ENCODE peak calls at places on chromosomes 7 and 10, in eight cellular contexts. K is A549, U is pancreas, G is fibroblast of lung, L is mucosa of descending colon, J is mammary epithelial cell, M is cardiac fibroblast, X is breast epithelium. Z is an unnamed sample.

GRCh38 chr7:100914879-100915442 is 19.3 kb upstream of the ACHE start:
- DNase-seq in K (no peak), U (no peak), G (no peak), L (no peak), J (peak), M (no peak), X (no peak), Z (no peak)

GRCh38 chr7:43791-44540 is 148.4 kb upstream of the FAM20C start:
- DNase-seq in K (no peak), U (no peak), G (no peak), L (no peak), J (no peak), M (no peak), X (peak), Z (no peak)

GRCh38 chr10:50403074-50403473 is 151.8 kb upstream of the ASAH2 start:
- DNase-seq in K (no peak), U (no peak), G (no peak), L (no peak), J (no peak), M (no peak), X (no peak), Z (no peak)

GRCh38 chr7:131521651-131522163 is 34.7 kb downstream of the PODXL start:
- DNase-seq in K (no peak), U (peak), G (peak), L (peak), J (no peak), M (no peak), X (no peak), Z (no peak)

GRCh38 chr7:51467384-51468017 is 150.9 kb upstream of the COBL start:
- DNase-seq in K (no peak), U (no peak), G (no peak), L (no peak), J (no peak), M (no peak), X (no peak), Z (no peak)

GRCh38 chr7:158344706-158345300 is 242.8 kb downstream of the PTPRN2 start:
- DNase-seq in K (no peak), U (no peak), G (no peak), L (no peak), J (no peak), M (no peak), X (no peak), Z (no peak)

GRCh38 chr7:29749701-29750321 is 56.5 kb upstream of the WIPF3 start:
- DNase-seq in K (no peak), U (no peak), G (no peak), L (no peak), J (no peak), M (no peak), X (no peak), Z (no peak)

GRCh38 chr10:112475565-112476233 is 28.7 kb downstream of the VTI1A start:
- DNase-seq in K (no peak), U (no peak), G (peak), L (no peak), J (no peak), M (peak), X (no peak), Z (no peak)

GRCh38 chr7:2880051-2880450 is 35.9 kb upstream of the GNA12 start:
- DNase-seq in K (no peak), U (no peak), G (no peak), L (no peak), J (no peak), M (no peak), X (no peak), Z (no peak)

GRCh38 chr7:100803398-100804161 is 23.7 kb downstream of the EPHB4 start:
- DNase-seq in K (peak), U (peak), G (peak), L (peak), J (peak), M (peak), X (peak), Z (peak)

GRCh38 chr7:106279425-106280182 is 5.2 kb downstream of the NAMPT start:
- DNase-seq in K (no peak), U (no peak), G (no peak), L (no peak), J (no peak), M (peak), X (no peak), Z (no peak)

GRCh38 chr7:44995555-44996493 is 4.2 kb upstream of the CCM2 start:
- DNase-seq in K (no peak), U (no peak), G (no peak), L (no peak), J (no peak), M (no peak), X (no peak), Z (no peak)

DNA sequence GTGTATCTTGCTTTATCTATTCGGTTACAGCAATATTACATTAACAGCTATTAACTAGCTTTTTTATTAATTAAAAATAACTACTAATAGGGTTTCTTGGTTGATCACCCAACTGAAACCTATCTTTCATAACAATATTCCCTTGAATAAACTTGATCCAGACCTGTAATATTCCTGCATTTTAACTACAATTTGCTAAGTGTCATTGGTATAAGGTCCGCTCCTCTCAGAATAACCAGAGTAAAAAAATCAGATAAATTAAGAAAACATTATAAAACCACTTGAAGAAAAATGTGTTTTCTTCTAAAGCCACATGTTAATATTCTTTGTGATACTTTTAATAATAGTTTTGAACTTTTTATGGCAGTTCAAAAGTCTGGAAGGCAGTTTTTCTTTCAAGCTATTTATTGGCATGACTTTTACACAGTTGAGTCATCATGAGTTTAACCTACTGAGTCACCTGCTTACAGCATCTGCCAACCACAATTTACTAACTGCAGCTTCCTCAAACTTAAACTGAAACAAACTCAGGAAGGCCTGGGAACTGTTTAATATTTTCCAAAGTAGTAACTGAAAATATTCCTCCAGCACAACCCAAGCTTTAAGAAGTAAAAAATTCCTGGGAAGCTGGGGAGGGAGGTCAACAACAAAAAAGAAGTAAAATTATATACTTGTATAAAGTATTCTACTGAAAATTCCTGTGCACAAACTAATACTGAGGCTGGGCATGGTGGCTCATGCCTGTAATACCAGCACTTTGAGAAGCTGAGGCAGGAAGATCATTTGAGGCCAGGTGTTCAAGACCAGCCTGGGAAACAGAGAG is 103.2 kb downstream of the NRBF2 start:
- DNase-seq in K (peak), U (peak), G (peak), L (peak), J (peak), M (peak), X (no peak), Z (peak)
- H3K4me3 ChIP-seq in K (no peak), U (no peak), G (no peak), L (no peak), J (no peak), M (no peak), X (no peak), Z (no peak)

GRCh38 chr7:43099750-43100149 is 12.7 kb upstream of the HECW1 start:
- DNase-seq in K (no peak), U (no peak), G (no peak), L (no peak), J (no peak), M (no peak), X (no peak), Z (no peak)
- TF ChIP-seq CTCF in K (no peak), U (no peak), G (no peak), L (no peak), J (no peak), M (no peak), X (no peak), Z (no peak)

GRCh38 chr10:99849525-99849924 is 67.1 kb downstream of the ABCC2 start:
- DNase-seq in K (no peak), U (no peak), G (no peak), L (peak), J (no peak), M (no peak), X (no peak), Z (no peak)

GRCh38 chr10:99849057-99849456 is 66.6 kb downstream of the ABCC2 start:
- DNase-seq in K (no peak), U (no peak), G (no peak), L (no peak), J (no peak), M (no peak), X (no peak), Z (no peak)

GRCh38 chr10:99844433-99844955 is 62.1 kb downstream of the ABCC2 start:
- DNase-seq in K (no peak), U (no peak), G (no peak), L (no peak), J (no peak), M (no peak), X (no peak), Z (no peak)

GRCh38 chr10:99843310-99843709 is 60.9 kb downstream of the ABCC2 start:
- DNase-seq in K (no peak), U (no peak), G (peak), L (no peak), J (no peak), M (no peak), X (no peak), Z (peak)

DNA sequence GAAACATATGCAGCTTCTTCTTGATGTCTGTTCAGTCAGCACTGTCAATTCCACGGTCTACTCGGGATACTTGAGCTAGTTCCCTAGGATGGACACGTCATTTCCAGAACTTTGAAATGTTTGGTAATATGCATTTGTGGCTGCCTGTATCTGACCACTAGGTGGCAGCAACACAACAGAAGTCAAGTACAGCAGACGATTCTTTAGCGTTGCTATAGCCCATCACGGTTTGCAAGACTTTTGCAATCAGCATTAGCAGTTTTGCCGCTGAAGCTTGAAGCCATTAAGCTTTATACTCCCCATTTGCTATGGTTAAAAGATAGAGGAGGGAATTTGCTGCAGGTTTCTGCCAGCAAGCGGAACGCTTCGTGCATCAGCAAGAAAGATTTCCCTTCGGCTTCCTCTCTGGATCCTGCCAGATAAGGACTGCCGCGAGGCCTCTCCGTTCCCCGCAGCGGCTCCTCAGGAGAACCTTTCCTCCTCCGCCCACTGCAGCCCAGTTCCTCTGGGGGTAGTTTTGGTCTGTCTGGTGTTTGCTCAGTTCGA is 63.5 kb downstream of the ABCC2 start:
- DNase-seq in K (peak), U (peak), G (peak), L (peak), J (peak), M (peak), X (peak), Z (peak)
- H3K4me3 ChIP-seq in K (no peak), U (no peak), G (peak), L (no peak), J (no peak), M (peak), X (peak), Z (no peak)

DNA sequence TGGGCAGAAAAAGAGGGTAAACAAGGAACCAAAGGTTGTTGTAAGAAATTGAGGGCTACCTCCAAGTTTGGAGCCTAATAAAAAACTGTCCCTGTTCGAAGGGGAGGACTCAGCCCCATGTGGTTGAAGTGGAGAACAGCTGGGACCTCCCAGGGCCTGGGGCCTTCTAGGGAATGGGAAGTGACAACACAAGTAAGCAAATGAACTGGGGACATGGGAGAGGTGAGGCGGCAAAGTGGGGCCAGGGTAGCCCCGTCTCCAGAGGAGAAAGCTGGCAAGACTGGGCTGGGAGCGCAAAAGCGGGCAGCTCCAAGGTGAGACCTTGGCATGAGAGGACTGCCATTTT is 198.1 kb downstream of the ZNF438 start:
- DNase-seq in K (no peak), U (no peak), G (no peak), L (no peak), J (no peak), M (no peak), X (no peak), Z (no peak)
- TF ChIP-seq CTCF in K (no peak), U (no peak), G (no peak), L (no peak), J (no peak), M (no peak), X (no peak), Z (no peak)

DNA sequence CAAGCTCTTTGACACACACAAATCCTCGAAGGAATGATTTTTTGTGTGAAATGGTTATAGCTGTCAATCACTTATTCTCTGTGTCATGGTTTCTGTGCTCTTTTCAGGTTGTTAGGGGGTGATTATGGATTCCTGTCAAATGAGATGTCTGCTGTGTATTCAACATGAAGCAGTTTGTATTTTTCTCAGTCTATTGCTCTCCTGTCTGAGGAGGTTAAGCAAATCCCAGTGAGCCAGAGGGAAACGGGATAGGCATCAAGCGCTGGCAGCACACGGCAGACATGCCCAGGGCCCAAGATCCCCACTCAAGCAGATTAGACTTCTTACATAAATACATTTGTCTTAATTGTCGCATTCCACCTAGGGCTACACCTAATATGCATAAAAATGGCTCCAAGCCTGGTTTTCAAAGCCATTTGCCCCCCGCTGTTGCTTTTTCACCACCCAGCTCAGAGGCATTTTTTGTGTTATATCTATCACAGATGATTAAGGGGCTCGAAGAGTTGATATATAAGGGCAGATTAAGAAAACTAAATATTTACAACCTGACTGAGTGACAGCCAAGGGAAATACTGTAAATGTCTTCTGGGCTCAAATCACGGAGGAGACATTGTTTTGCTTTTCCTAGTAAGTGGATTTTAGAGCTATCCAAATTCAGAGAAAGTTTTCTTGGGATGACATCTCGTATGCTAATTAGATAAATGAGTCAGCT is 192.7 kb upstream of the LRGUK start:
- DNase-seq in K (no peak), U (no peak), G (peak), L (no peak), J (no peak), M (no peak), X (no peak), Z (no peak)
- H3K4me3 ChIP-seq in K (no peak), U (no peak), G (no peak), L (no peak), J (no peak), M (no peak), X (no peak), Z (no peak)

GRCh38 chr7:19069842-19070241 is 47.6 kb downstream of the TWIST1 start:
- DNase-seq in K (no peak), U (no peak), G (peak), L (no peak), J (peak), M (no peak), X (no peak), Z (no peak)
- TF ChIP-seq CTCF in K (no peak), U (no peak), G (peak), L (no peak), J (no peak), M (no peak), X (no peak), Z (peak)

GRCh38 chr7:151247016-151247580 is 1.4 kb downstream of the SMARCD3 start:
- DNase-seq in K (no peak), U (no peak), G (no peak), L (no peak), J (no peak), M (no peak), X (no peak), Z (no peak)
- H3K4me3 ChIP-seq in K (no peak), U (peak), G (peak), L (no peak), J (no peak), M (peak), X (peak), Z (peak)

DNA sequence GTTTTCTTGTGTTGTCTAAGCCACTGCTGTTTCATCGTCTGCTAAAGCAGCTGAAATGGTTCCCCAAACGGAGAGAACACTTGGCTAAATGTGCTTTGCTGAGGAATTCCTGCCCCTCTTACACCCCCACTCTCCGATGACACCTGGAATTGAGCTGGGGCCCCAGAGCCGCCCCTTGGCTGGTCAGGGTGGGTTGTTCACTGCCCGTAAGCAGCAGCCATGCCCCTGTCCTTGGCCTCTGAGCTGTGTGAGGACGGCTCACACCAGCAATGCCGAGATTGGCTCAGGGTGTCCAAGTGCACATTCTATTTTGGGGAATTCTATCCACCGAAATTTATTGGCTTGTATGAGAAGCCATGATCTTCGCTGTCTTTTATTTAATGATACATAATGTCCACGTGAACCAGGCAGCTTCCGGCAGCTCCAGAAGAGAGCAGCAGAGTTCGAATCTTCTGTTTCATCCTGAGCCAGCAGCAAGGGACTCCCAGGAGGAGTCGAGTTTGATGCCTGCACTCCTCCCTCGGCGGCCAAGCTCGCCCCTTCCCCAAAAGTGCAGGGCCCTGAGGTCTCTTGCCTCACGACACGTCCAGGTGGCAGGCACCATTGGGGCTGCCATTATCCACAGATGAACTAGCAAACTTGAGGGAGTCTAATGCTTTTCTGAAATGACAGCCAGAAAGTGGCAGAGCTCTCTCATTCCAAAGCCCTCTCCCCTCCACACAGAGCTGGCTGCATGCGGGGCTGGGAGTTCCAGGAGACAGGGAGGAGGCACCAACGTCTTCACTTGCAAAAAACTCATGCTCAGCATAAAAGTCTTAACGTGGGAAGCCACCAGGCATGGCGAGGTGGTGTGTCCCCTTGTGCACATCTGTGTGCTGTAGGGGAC is 114.0 kb downstream of the WDR37 start:
- DNase-seq in K (no peak), U (no peak), G (no peak), L (no peak), J (no peak), M (no peak), X (no peak), Z (no peak)
- TF ChIP-seq CTCF in K (no peak), U (no peak), G (no peak), L (no peak), J (no peak), M (no peak), X (no peak), Z (no peak)

Z was measured in AG09309.